ENCODE peak calls at places on chromosomes 6 and 20, in ten cellular contexts. O, N, Z, Q, L, C, I, U, B and H are unnamed samples.

GRCh38 chr20:50802289-50802688 is 7.4 kb downstream of the BCAS4 start:
- DNase-seq in O (no peak), N (no peak), Z (no peak), Q (no peak), L (no peak), C (no peak), I (no peak), U (no peak), B (no peak), H (no peak)

GRCh38 chr20:32599783-32600340 is 14.7 kb upstream of the NOL4L start:
- DNase-seq in O (no peak), N (no peak), Z (no peak), Q (no peak), L (no peak), C (no peak), I (no peak), U (no peak), B (no peak), H (no peak)

GRCh38 chr6:134177753-134178229 is 125.4 kb upstream of the SLC2A12 start:
- DNase-seq in O (no peak), N (no peak), Z (no peak), Q (no peak), L (peak), C (no peak), I (no peak), U (no peak), B (no peak), H (peak)

GRCh38 chr6:84805145-84805544 is 40.7 kb upstream of the TBX18 start:
- DNase-seq in O (no peak), N (no peak), Z (no peak), Q (no peak), L (no peak), C (no peak), I (no peak), U (no peak), B (no peak), H (no peak)

GRCh38 chr6:45661667-45662066 is 283.9 kb upstream of the SUPT3H start:
- DNase-seq in O (no peak), N (no peak), Z (no peak), Q (no peak), L (no peak), C (peak), I (no peak), U (no peak), B (no peak), H (no peak)

GRCh38 chr20:9769954-9770353 is 68.9 kb downstream of the PAK5 start:
- DNase-seq in O (no peak), N (no peak), Z (no peak), Q (no peak), L (no peak), C (no peak), I (no peak), U (no peak), B (no peak), H (no peak)

GRCh38 chr20:19889011-19889953 is 127.9 kb upstream of the NAA20 start:
- DNase-seq in O (no peak), N (peak), Z (peak), Q (no peak), L (no peak), C (peak), I (no peak), U (no peak), B (no peak), H (no peak)

GRCh38 chr20:44494266-44494665 is 18.6 kb downstream of the TTPAL start:
- DNase-seq in O (no peak), N (no peak), Z (no peak), Q (no peak), L (peak), C (no peak), I (no peak), U (no peak), B (no peak), H (no peak)

GRCh38 chr6:126258150-126258549 is 81.8 kb upstream of the CENPW start:
- DNase-seq in O (no peak), N (no peak), Z (no peak), Q (no peak), L (no peak), C (no peak), I (no peak), U (no peak), B (no peak), H (no peak)

GRCh38 chr20:3106658-3107463 is 22.3 kb upstream of the AVP start:
- DNase-seq in O (no peak), N (no peak), Z (no peak), Q (no peak), L (no peak), C (no peak), I (no peak), U (no peak), B (no peak), H (peak)